ENCODE peak calls at places on chromosomes 7 and 10, in four cellular contexts. One of them, this sample, is unnamed.

GRCh38 chr10:133126431-133127290 is 33.4 kb upstream of the KNDC1 start:
- DNase-seq in mesendoderm: no peak
- DNase-seq in H9: no peak
- DNase-seq in IMR-90: no peak
- DNase-seq in this sample: no peak

GRCh38 chr10:119313645-119314044 is 106.3 kb downstream of the GRK5 start:
- DNase-seq in IMR-90: no peak
- DNase-seq in mesendoderm: no peak
- DNase-seq in H9: no peak
- DNase-seq in this sample: no peak

GRCh38 chr10:116014859-116015258 is 258.1 kb downstream of the GFRA1 start:
- DNase-seq in mesendoderm: peak
- DNase-seq in IMR-90: no peak
- DNase-seq in H9: no peak
- DNase-seq in this sample: peak

GRCh38 chr10:45441791-45442190 is 67.8 kb downstream of the ALOX5 start:
- DNase-seq in mesendoderm: no peak
- DNase-seq in IMR-90: no peak
- DNase-seq in H9: no peak
- DNase-seq in this sample: no peak

GRCh38 chr10:6145414-6145978 is 56.7 kb downstream of the RBM17 start:
- DNase-seq in H9: no peak
- DNase-seq in mesendoderm: peak
- DNase-seq in IMR-90: no peak
- DNase-seq in this sample: no peak

GRCh38 chr7:153109561-153109960 is 350.0 kb downstream of the ACTR3B start:
- DNase-seq in H9: no peak
- DNase-seq in mesendoderm: no peak
- DNase-seq in IMR-90: no peak
- DNase-seq in this sample: no peak

GRCh38 chr10:11397980-11398580 is 213.4 kb downstream of the USP6NL start:
- DNase-seq in IMR-90: peak
- DNase-seq in mesendoderm: no peak
- DNase-seq in H9: no peak
- DNase-seq in this sample: no peak

GRCh38 chr10:54908019-54908418 is 107.0 kb upstream of the PCDH15 start:
- DNase-seq in mesendoderm: no peak
- DNase-seq in H9: no peak
- DNase-seq in IMR-90: no peak
- DNase-seq in this sample: no peak

GRCh38 chr10:70786799-70787415 is 1.7 kb upstream of the TBATA start:
- DNase-seq in H9: no peak
- DNase-seq in IMR-90: peak
- DNase-seq in mesendoderm: no peak
- DNase-seq in this sample: peak

GRCh38 chr7:135562720-135563119 is 5.0 kb downstream of the NUP205 start:
- DNase-seq in H9: peak
- DNase-seq in mesendoderm: peak
- DNase-seq in IMR-90: no peak
- DNase-seq in this sample: no peak

GRCh38 chr7:118072893-118073674 is 110.9 kb upstream of the LSM8 start:
- DNase-seq in mesendoderm: no peak
- DNase-seq in H9: no peak
- DNase-seq in IMR-90: no peak
- DNase-seq in this sample: no peak

GRCh38 chr7:134636008-134636449 is 10.6 kb upstream of the BPGM start:
- DNase-seq in IMR-90: no peak
- DNase-seq in mesendoderm: no peak
- DNase-seq in H9: no peak
- DNase-seq in this sample: no peak

GRCh38 chr10:104750306-104750705 is 109.2 kb downstream of the SORCS3 start:
- DNase-seq in mesendoderm: no peak
- DNase-seq in IMR-90: no peak
- DNase-seq in H9: no peak
- DNase-seq in this sample: no peak

GRCh38 chr10:86689146-86689545 is 20.8 kb downstream of the LDB3 start:
- DNase-seq in H9: no peak
- DNase-seq in IMR-90: no peak
- DNase-seq in mesendoderm: no peak
- DNase-seq in this sample: no peak

GRCh38 chr7:12945901-12946300 is 258.5 kb downstream of the ARL4A start:
- DNase-seq in IMR-90: no peak
- DNase-seq in mesendoderm: no peak
- DNase-seq in H9: no peak
- DNase-seq in this sample: no peak

GRCh38 chr7:73830872-73831655 is at the start of gene CLDN4:
- DNase-seq in IMR-90: no peak
- DNase-seq in H9: peak
- DNase-seq in mesendoderm: peak
- DNase-seq in this sample: no peak

GRCh38 chr7:46960974-46961373 is 620.9 kb downstream of the TNS3 start:
- DNase-seq in IMR-90: no peak
- DNase-seq in mesendoderm: no peak
- DNase-seq in H9: no peak
- DNase-seq in this sample: peak

GRCh38 chr7:2928256-2928612 is 84.1 kb upstream of the GNA12 start:
- DNase-seq in mesendoderm: no peak
- DNase-seq in H9: peak
- DNase-seq in IMR-90: no peak
- DNase-seq in this sample: no peak

GRCh38 chr7:6160191-6160623 is 112.2 kb downstream of the CYTH3 start:
- DNase-seq in mesendoderm: peak
- DNase-seq in IMR-90: peak
- DNase-seq in H9: peak
- DNase-seq in this sample: peak

GRCh38 chr7:25615005-25615404 is 386.7 kb upstream of the NPVF start:
- DNase-seq in H9: no peak
- DNase-seq in IMR-90: no peak
- DNase-seq in mesendoderm: no peak
- DNase-seq in this sample: peak

GRCh38 chr7:134854816-134855215 is 75.4 kb downstream of the CALD1 start:
- DNase-seq in mesendoderm: peak
- DNase-seq in H9: no peak
- DNase-seq in IMR-90: peak
- DNase-seq in this sample: no peak

GRCh38 chr10:92662852-92663251 is 26.9 kb upstream of the HHEX start:
- DNase-seq in H9: no peak
- DNase-seq in IMR-90: no peak
- DNase-seq in mesendoderm: peak
- DNase-seq in this sample: no peak

GRCh38 chr7:50632561-50633413 is 67.6 kb upstream of the DDC start:
- DNase-seq in mesendoderm: peak
- DNase-seq in IMR-90: peak
- DNase-seq in H9: peak
- DNase-seq in this sample: peak

GRCh38 chr10:35780970-35781642 is 139.0 kb upstream of the FZD8 start:
- DNase-seq in mesendoderm: no peak
- DNase-seq in IMR-90: no peak
- DNase-seq in H9: no peak
- DNase-seq in this sample: no peak

GRCh38 chr10:77285529-77286182 is 352.0 kb downstream of the KCNMA1 start:
- DNase-seq in IMR-90: no peak
- DNase-seq in H9: no peak
- DNase-seq in mesendoderm: peak
- DNase-seq in this sample: no peak

GRCh38 chr7:140752533-140752932 is 56.0 kb downstream of the NDUFB2 start:
- DNase-seq in H9: no peak
- DNase-seq in mesendoderm: no peak
- DNase-seq in IMR-90: no peak
- DNase-seq in this sample: no peak

GRCh38 chr7:133704436-133704835 is 422.7 kb upstream of the LRGUK start:
- DNase-seq in mesendoderm: no peak
- DNase-seq in IMR-90: peak
- DNase-seq in H9: no peak
- DNase-seq in this sample: no peak

GRCh38 chr10:107966817-107967216 is 802.3 kb upstream of the SORCS1 start:
- DNase-seq in H9: no peak
- DNase-seq in IMR-90: no peak
- DNase-seq in mesendoderm: no peak
- DNase-seq in this sample: no peak

GRCh38 chr10:93577565-93577964 is 11.1 kb downstream of the FFAR4 start:
- DNase-seq in mesendoderm: no peak
- DNase-seq in IMR-90: no peak
- DNase-seq in H9: no peak
- DNase-seq in this sample: no peak

GRCh38 chr7:131039355-131039762 is 288.3 kb upstream of the MKLN1 start:
- DNase-seq in H9: no peak
- DNase-seq in IMR-90: no peak
- DNase-seq in mesendoderm: no peak
- DNase-seq in this sample: no peak

GRCh38 chr10:75779276-75779675 is 347.9 kb downstream of the LRMDA start:
- DNase-seq in H9: no peak
- DNase-seq in mesendoderm: no peak
- DNase-seq in IMR-90: no peak
- DNase-seq in this sample: no peak

GRCh38 chr10:34547283-34547682 is 267.8 kb downstream of the PARD3 start:
- DNase-seq in H9: no peak
- DNase-seq in mesendoderm: no peak
- DNase-seq in IMR-90: peak
- DNase-seq in this sample: peak

GRCh38 chr7:117157871-117158209 is 165.0 kb downstream of the WNT2 start:
- DNase-seq in IMR-90: no peak
- DNase-seq in mesendoderm: no peak
- DNase-seq in H9: no peak
- DNase-seq in this sample: no peak

GRCh38 chr10:44879531-44879899 is 31.6 kb upstream of the TMEM72 start:
- DNase-seq in mesendoderm: no peak
- DNase-seq in IMR-90: no peak
- DNase-seq in H9: no peak
- DNase-seq in this sample: no peak

GRCh38 chr10:73084209-73084608 is 12.5 kb downstream of the P4HA1 start:
- DNase-seq in mesendoderm: no peak
- DNase-seq in IMR-90: no peak
- DNase-seq in H9: no peak
- DNase-seq in this sample: peak

GRCh38 chr7:92833024-92833765 is 3.2 kb downstream of the CDK6 start:
- DNase-seq in IMR-90: peak
- DNase-seq in H9: peak
- DNase-seq in mesendoderm: peak
- DNase-seq in this sample: peak

GRCh38 chr7:8305625-8306388 is 43.8 kb upstream of the ICA1 start:
- DNase-seq in IMR-90: no peak
- DNase-seq in H9: no peak
- DNase-seq in mesendoderm: no peak
- DNase-seq in this sample: no peak

GRCh38 chr10:71878327-71879034 is 27.4 kb upstream of the PSAP start:
- DNase-seq in H9: peak
- DNase-seq in mesendoderm: peak
- DNase-seq in IMR-90: no peak
- DNase-seq in this sample: no peak

GRCh38 chr10:15152556-15152955 is 15.9 kb downstream of the NMT2 start:
- DNase-seq in H9: no peak
- DNase-seq in mesendoderm: no peak
- DNase-seq in IMR-90: no peak
- DNase-seq in this sample: no peak

GRCh38 chr7:36275735-36276284 is 113.9 kb upstream of the ANLN start:
- DNase-seq in IMR-90: no peak
- DNase-seq in mesendoderm: no peak
- DNase-seq in H9: no peak
- DNase-seq in this sample: no peak
- H3K23ac ChIP-seq in IMR-90: no peak
- H3K23ac ChIP-seq in mesendoderm: no peak
- H3K23ac ChIP-seq in H9: no peak
- H3K23ac ChIP-seq in this sample: no peak

DNA sequence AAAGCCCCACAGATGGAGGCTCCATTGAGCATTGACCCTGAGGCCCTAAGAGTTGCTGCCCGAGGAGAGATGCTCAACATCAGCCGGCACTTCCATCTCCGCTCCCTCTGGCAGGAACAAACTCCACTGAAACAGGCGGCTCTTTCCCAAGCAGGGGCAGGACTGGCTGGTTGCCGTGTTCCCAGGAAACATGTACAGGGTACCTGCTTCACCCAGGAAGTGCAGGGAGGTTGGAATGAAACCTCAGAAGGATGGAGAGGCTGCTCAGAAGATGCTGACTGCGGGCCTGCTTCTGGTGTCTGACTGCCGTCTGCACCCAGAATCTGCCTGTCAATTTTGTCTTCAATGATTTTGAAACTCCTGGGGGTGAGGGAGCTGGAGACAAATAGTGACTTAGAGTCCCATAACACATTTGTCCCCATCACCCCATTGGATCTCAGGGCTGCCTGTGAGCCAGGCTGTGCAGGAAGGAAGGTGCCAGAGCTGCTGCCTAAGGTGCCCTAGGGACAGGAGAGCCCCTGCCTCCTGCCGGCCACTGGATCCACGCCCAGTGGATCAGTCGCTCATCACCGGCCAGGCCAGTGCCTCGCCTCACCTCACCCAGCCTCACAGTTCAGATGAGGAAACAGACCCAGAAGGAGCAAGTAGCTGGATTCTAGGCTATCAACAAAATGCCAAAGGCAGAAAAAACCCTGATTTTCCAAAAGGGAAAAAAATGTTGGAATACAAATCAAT is 237.3 kb downstream of the PTPRN2 start:
- DNase-seq in mesendoderm: no peak
- DNase-seq in H9: peak
- DNase-seq in IMR-90: no peak
- DNase-seq in this sample: no peak
- H2AK5ac ChIP-seq in mesendoderm: no peak
- H2AK5ac ChIP-seq in H9: no peak
- H2AK5ac ChIP-seq in IMR-90: no peak
- H2AK5ac ChIP-seq in this sample: no peak

GRCh38 chr10:68526634-68527132 is 640 bp downstream of the SLC25A16 start:
- DNase-seq in IMR-90: no peak
- DNase-seq in mesendoderm: no peak
- DNase-seq in H9: no peak
- DNase-seq in this sample: no peak
- H3K23ac ChIP-seq in IMR-90: peak
- H3K23ac ChIP-seq in mesendoderm: no peak
- H3K23ac ChIP-seq in H9: no peak
- H3K23ac ChIP-seq in this sample: no peak

GRCh38 chr10:131838921-131839320 is 61.9 kb upstream of the PPP2R2D start:
- DNase-seq in H9: no peak
- DNase-seq in IMR-90: no peak
- DNase-seq in mesendoderm: no peak
- DNase-seq in this sample: no peak
- H2AK5ac ChIP-seq in H9: no peak
- H2AK5ac ChIP-seq in IMR-90: no peak
- H2AK5ac ChIP-seq in mesendoderm: no peak
- H2AK5ac ChIP-seq in this sample: no peak

This sample was measured in mesenchymal stem cell.